ENCODE peak calls at places on chromosomes 6 and 20, in five cellular contexts. P is IMR-90, A is mammary epithelial cell, I is adrenal gland, Y is ovary. U is an unnamed sample.

GRCh38 chr6:14635195-14635594 is 517.6 kb downstream of the CD83 start:
- DNase-seq in P (no peak), A (peak), I (no peak), Y (no peak), U (no peak)

GRCh38 chr6:169224185-169224695 is 29.4 kb downstream of the THBS2 start:
- DNase-seq in P (peak), A (peak), I (peak), Y (peak), U (peak)

GRCh38 chr20:61433816-61434215 is 181.8 kb downstream of the CDH4 start:
- DNase-seq in P (no peak), A (no peak), I (no peak), Y (no peak), U (no peak)

GRCh38 chr6:111204881-111205280 is 117.6 kb downstream of the SLC16A10 start:
- DNase-seq in P (no peak), A (no peak), I (no peak), Y (no peak), U (no peak)

GRCh38 chr6:65399355-65400084 is 307.5 kb downstream of the EYS start:
- DNase-seq in P (no peak), A (no peak), I (no peak), Y (no peak), U (no peak)

GRCh38 chr6:72911463-72912153 is 289.7 kb downstream of the KCNQ5 start:
- DNase-seq in P (peak), A (peak), I (no peak), Y (no peak), U (no peak)

GRCh38 chr6:73134588-73134987 is 90.7 kb downstream of the KHDC1L start:
- DNase-seq in P (peak), A (no peak), I (no peak), Y (no peak), U (peak)

GRCh38 chr20:49575551-49576060 is 7.7 kb upstream of the PTGIS start:
- DNase-seq in P (no peak), A (no peak), I (no peak), Y (peak), U (peak)

GRCh38 chr6:118377711-118378414 is 170.2 kb upstream of the PLN start:
- DNase-seq in P (no peak), A (no peak), I (no peak), Y (no peak), U (no peak)

GRCh38 chr6:127776320-127776719 is 124.5 kb downstream of the THEMIS start:
- DNase-seq in P (no peak), A (no peak), I (no peak), Y (no peak), U (no peak)

GRCh38 chr20:38178581-38178980 is 13.5 kb upstream of the TGM2 start:
- DNase-seq in P (no peak), A (no peak), I (no peak), Y (no peak), U (no peak)

GRCh38 chr6:16388488-16388887 is 150.1 kb downstream of the GMPR start:
- DNase-seq in P (peak), A (no peak), I (no peak), Y (no peak), U (no peak)

GRCh38 chr6:80217799-80218198 is 111.3 kb downstream of the BCKDHB start:
- DNase-seq in P (no peak), A (no peak), I (no peak), Y (no peak), U (no peak)

GRCh38 chr20:45470939-45471338 is 1.4 kb downstream of the WFDC2 start:
- DNase-seq in P (no peak), A (no peak), I (no peak), Y (no peak), U (peak)

GRCh38 chr20:24503352-24503931 is 34.0 kb downstream of the SYNDIG1 start:
- DNase-seq in P (peak), A (no peak), I (no peak), Y (no peak), U (no peak)

GRCh38 chr20:43983904-43984361 is 69.3 kb downstream of the TOX2 start:
- DNase-seq in P (no peak), A (no peak), I (no peak), Y (no peak), U (no peak)

GRCh38 chr20:43982016-43982415 is 67.4 kb downstream of the TOX2 start:
- DNase-seq in P (no peak), A (no peak), I (no peak), Y (no peak), U (no peak)

GRCh38 chr20:43984587-43984986 is 69.9 kb downstream of the TOX2 start:
- DNase-seq in P (no peak), A (no peak), I (no peak), Y (no peak), U (no peak)

GRCh38 chr20:43982886-43983285 is 68.2 kb downstream of the TOX2 start:
- DNase-seq in P (no peak), A (no peak), I (no peak), Y (no peak), U (no peak)

GRCh38 chr20:43983359-43983758 is 68.7 kb downstream of the TOX2 start:
- DNase-seq in P (no peak), A (no peak), I (no peak), Y (no peak), U (peak)
- TF ChIP-seq CTCF in P (peak), A (peak), I (no peak), Y (no peak), U (no peak)

DNA sequence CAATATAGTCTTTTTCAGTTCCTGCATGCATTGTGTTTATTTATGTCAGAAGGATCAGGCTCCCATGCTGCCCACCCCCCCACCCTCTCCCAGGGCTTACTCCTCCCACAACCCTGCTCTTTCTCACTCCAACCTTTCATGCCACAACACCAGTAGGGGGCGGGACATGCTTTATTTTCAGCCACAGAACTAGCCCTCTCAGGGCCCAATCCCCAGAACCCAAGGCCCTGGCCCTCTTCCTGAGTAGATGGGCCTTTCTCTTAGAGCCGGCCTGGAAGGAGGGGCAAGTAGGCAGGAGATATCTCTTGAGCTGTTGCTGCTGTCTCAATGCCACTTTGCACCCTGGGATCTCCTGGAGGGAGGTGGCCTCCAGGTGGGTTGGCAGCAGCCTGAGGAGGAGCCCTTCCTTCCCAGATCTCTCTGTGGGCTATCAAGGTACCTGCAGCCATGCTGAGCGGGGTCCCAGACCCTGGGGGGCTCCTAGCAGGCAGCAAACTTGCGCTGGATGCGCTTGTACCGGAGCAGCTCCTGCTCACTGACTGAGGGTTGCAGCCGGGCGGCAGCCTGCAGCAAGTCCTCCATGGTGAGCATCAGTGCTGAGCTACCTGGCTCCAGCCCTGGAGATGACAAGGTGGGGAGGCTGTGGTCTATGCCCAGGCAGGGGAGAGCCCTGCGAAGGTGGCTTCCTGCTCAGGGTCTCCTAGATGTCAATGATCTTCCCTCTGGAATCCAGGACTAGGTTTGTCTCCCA is 3.5 kb downstream of the GNMT start:
- DNase-seq in P (peak), A (peak), I (no peak), Y (no peak), U (no peak)
- TF ChIP-seq CTCF in P (peak), A (peak), I (no peak), Y (no peak), U (no peak)

DNA sequence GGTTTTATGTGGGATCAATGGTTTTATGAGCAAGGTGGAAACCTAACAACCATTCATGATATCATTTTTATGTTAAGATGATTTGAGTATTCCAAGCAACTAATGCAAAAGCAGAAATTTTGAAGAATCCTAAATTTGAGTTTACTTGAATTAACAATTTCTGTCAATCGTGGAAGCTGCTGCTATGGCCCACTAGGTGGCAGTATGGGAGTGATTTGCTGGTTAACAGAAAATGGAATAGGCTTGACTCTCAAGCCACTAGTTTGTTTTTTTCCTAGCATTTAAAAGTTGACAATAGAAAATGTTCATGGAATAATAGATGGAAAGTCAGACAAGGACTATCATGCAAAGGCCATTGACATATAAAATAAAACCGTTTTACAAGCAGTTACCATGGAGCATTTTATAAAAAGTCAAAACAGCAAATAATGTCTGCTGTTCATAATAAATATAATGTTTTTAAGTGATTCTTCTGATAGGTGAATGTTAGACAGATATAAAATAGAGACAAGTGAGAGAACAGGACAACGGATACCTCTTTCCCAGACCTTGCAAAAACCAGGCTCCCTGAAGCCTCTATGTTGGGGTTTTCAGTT is 43.0 kb upstream of the TMEM200A start:
- DNase-seq in P (peak), A (peak), I (peak), Y (peak), U (peak)
- TF ChIP-seq CTCF in P (peak), A (peak), I (peak), Y (peak), U (peak)

GRCh38 chr6:106072501-106073140 is 13.5 kb upstream of the PRDM1 start:
- DNase-seq in P (no peak), A (no peak), I (no peak), Y (no peak), U (no peak)
- TF ChIP-seq CTCF in P (no peak), A (no peak), I (no peak), Y (no peak), U (no peak)

GRCh38 chr6:39891353-39891752 is 42.9 kb downstream of the MOCS1 start:
- DNase-seq in P (no peak), A (no peak), I (no peak), Y (no peak), U (no peak)

GRCh38 chr6:39887692-39888450 is 46.4 kb downstream of the MOCS1 start:
- DNase-seq in P (peak), A (no peak), I (peak), Y (peak), U (peak)

GRCh38 chr6:39886871-39887270 is 47.4 kb downstream of the MOCS1 start:
- DNase-seq in P (no peak), A (no peak), I (no peak), Y (no peak), U (no peak)

GRCh38 chr6:39891976-39892375 is 42.3 kb downstream of the MOCS1 start:
- DNase-seq in P (peak), A (no peak), I (no peak), Y (no peak), U (no peak)

DNA sequence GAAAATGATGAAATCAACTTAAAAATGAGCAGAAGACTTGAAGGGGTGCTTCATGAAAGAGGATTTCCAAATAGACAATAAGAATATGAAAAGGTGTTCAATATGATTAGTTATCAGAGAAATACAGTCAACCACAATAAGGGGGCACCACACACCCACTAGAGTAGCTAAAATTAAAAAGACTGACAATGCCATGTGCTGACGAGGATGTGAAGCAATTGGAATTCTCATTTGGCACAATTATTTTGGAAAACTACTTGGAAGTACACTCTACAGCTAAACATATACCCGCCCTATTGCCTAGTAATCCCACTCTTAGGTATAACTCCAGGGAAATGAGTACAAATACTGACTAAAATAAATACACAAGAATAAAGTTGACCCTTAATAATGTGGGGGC is 45.0 kb downstream of the MOCS1 start:
- DNase-seq in P (no peak), A (no peak), I (no peak), Y (no peak), U (no peak)
- TF ChIP-seq CTCF in P (no peak), A (no peak), I (no peak), Y (no peak), U (no peak)

GRCh38 chr20:23061713-23062561 is 12.5 kb upstream of the THBD start:
- DNase-seq in P (peak), A (no peak), I (peak), Y (peak), U (peak)
- TF ChIP-seq CTCF in P (peak), A (peak), I (peak), Y (peak), U (no peak)

GRCh38 chr20:63323298-63323820 is 30.4 kb downstream of the COL20A1 start:
- DNase-seq in P (no peak), A (no peak), I (peak), Y (no peak), U (no peak)
- TF ChIP-seq CTCF in P (peak), A (no peak), I (no peak), Y (no peak), U (no peak)

GRCh38 chr6:125953502-125953875 is 3.1 kb upstream of the HINT3 start:
- DNase-seq in P (no peak), A (peak), I (no peak), Y (no peak), U (no peak)
- TF ChIP-seq CTCF in P (peak), A (peak), I (no peak), Y (no peak), U (no peak)

GRCh38 chr6:56021943-56022342 is 146.6 kb upstream of the BMP5 start:
- DNase-seq in P (no peak), A (no peak), I (no peak), Y (no peak), U (no peak)
- TF ChIP-seq CTCF in P (peak), A (no peak), I (no peak), Y (no peak), U (no peak)